ENCODE peak calls at places on chromosome 10, in five cellular contexts. A is Peyer's patch, B is transverse colon, U is lung, P is RWPE1. H is an unnamed sample.

GRCh38 chr10:30028452-30029045 is 30.8 kb downstream of the JCAD start:
- DNase-seq in U (no peak), A (no peak), P (no peak), B (no peak), H (no peak)

GRCh38 chr10:12019343-12019971 is 23.2 kb downstream of the UPF2 start:
- DNase-seq in P (no peak), U (no peak), A (no peak), B (no peak), H (no peak)

GRCh38 chr10:104253106-104253505 is 1.6 kb upstream of the GSTO1 start:
- DNase-seq in A (peak), P (no peak), U (no peak), B (no peak), H (no peak)

GRCh38 chr10:58781873-58782488 is 269.3 kb downstream of the BICC1 start:
- DNase-seq in U (no peak), P (peak), B (no peak), A (no peak), H (no peak)

GRCh38 chr10:130227883-130228282 is 91.7 kb downstream of the GLRX3 start:
- DNase-seq in A (no peak), B (no peak), U (no peak), P (no peak), H (no peak)

GRCh38 chr10:71542476-71542875 is 145.8 kb downstream of the CDH23 start:
- DNase-seq in B (no peak), U (no peak), A (no peak), P (no peak), H (no peak)

GRCh38 chr10:56605043-56605442 is 244.0 kb upstream of the ZWINT start:
- DNase-seq in U (no peak), A (no peak), B (no peak), P (no peak), H (no peak)

GRCh38 chr10:97520978-97521761 is 22.4 kb downstream of the UBTD1 start:
- DNase-seq in B (no peak), U (peak), P (no peak), A (no peak), H (no peak)

GRCh38 chr10:3935141-3935540 is 150.1 kb upstream of the KLF6 start:
- DNase-seq in U (no peak), A (peak), P (peak), B (no peak), H (peak)

GRCh38 chr10:91944880-91945630 is 21.5 kb downstream of the BTAF1 start:
- DNase-seq in B (no peak), A (no peak), U (no peak), P (no peak), H (no peak)

GRCh38 chr10:51772387-51772786 is 73.0 kb upstream of the CSTF2T start:
- DNase-seq in B (no peak), U (no peak), A (no peak), P (no peak), H (no peak)

GRCh38 chr10:4810093-4810492 is 15.9 kb upstream of the AKR1E2 start:
- DNase-seq in B (no peak), A (no peak), U (no peak), P (no peak), H (no peak)

GRCh38 chr10:73922007-73922863 is 11.3 kb downstream of the PLAU start:
- DNase-seq in B (no peak), P (no peak), A (no peak), U (no peak), H (no peak)

GRCh38 chr10:33722067-33722466 is 387.6 kb upstream of the NRP1 start:
- DNase-seq in A (no peak), U (no peak), B (no peak), P (no peak), H (no peak)

GRCh38 chr10:24617771-24618396 is 105.8 kb downstream of the ARHGAP21 start:
- DNase-seq in P (peak), U (no peak), B (peak), A (peak), H (peak)

GRCh38 chr10:1116696-1117254 is 60.6 kb downstream of the WDR37 start:
- DNase-seq in U (no peak), P (no peak), A (no peak), B (no peak), H (no peak)

GRCh38 chr10:48958598-48959200 is 19.1 kb upstream of the LRRC18 start:
- DNase-seq in A (no peak), U (no peak), P (no peak), B (no peak), H (no peak)

GRCh38 chr10:89857399-89857798 is 156.0 kb downstream of the KIF20B start:
- DNase-seq in P (no peak), B (no peak), A (no peak), U (no peak), H (no peak)

GRCh38 chr10:89852872-89853271 is 151.5 kb downstream of the KIF20B start:
- DNase-seq in A (no peak), U (no peak), B (no peak), P (no peak), H (no peak)

GRCh38 chr10:89853796-89854195 is 152.4 kb downstream of the KIF20B start:
- DNase-seq in B (no peak), P (no peak), U (no peak), A (no peak), H (no peak)
- TF ChIP-seq CTCF in B (no peak), P (no peak), U (no peak), A (no peak), H (no peak)

GRCh38 chr10:119659951-119660350 is 8.8 kb downstream of the BAG3 start:
- DNase-seq in P (no peak), B (no peak), U (no peak), A (no peak), H (no peak)
- H3K27ac ChIP-seq in P (peak), B (peak), U (peak), A (peak), H (no peak)

GRCh38 chr10:132483394-132483793 is 54.2 kb upstream of the INPP5A start:
- DNase-seq in A (no peak), B (no peak), U (no peak), P (no peak), H (no peak)

GRCh38 chr10:132487241-132488135 is 50.1 kb upstream of the INPP5A start:
- DNase-seq in B (no peak), A (peak), P (no peak), U (no peak), H (no peak)

GRCh38 chr10:132486539-132487121 is 51.0 kb upstream of the INPP5A start:
- DNase-seq in P (no peak), A (no peak), U (no peak), B (no peak), H (no peak)

GRCh38 chr10:132485391-132485790 is 52.2 kb upstream of the INPP5A start:
- DNase-seq in B (no peak), U (no peak), A (no peak), P (no peak), H (no peak)

DNA sequence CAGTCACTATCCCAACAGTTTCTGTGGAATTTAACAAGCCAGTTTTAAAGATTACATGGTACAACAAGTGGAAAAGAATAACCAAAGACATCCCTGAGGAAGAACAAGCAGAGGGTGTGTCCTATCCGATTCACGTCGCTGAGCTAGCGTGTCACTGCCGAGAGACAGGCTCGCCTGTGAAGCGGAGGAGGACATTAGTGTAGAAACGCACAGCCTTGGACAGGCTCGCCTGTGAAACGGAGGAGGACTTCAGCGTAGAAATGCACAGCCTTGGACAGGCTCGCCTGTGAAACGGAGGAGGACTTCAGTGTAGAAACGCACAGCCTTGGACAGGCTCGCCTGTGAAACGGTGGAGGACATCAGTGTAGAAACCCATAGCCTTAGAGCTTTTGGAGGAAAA is 52.7 kb upstream of the INPP5A start:
- DNase-seq in A (no peak), P (no peak), B (no peak), U (no peak), H (no peak)
- TF ChIP-seq CTCF in A (no peak), P (no peak), B (no peak), U (no peak), H (no peak)

GRCh38 chr10:123868058-123868995 is 23.3 kb downstream of the CPXM2 start:
- DNase-seq in P (no peak), B (no peak), U (no peak), A (peak), H (no peak)
- H3K27ac ChIP-seq in P (no peak), B (peak), U (no peak), A (peak), H (no peak)

GRCh38 chr10:88117869-88118632 is 254.6 kb downstream of the PTEN start:
- DNase-seq in B (no peak), P (no peak), U (no peak), A (peak), H (no peak)
- TF ChIP-seq CTCF in B (no peak), P (no peak), U (no peak), A (no peak), H (no peak)

H was measured in CD4-positive, alpha-beta T cell.